ENCODE peak calls at places on chromosomes 3 and 15, in four cellular contexts. D, L, T and G are unnamed samples.

GRCh38 chr3:129409541-129409940 is 18.9 kb downstream of the EFCAB12 start:
- DNase-seq in D (peak), L (no peak), T (no peak), G (no peak)

GRCh38 chr3:125245521-125245920 is 33.0 kb upstream of the SLC12A8 start:
- DNase-seq in D (peak), L (no peak), T (no peak), G (no peak)

GRCh38 chr3:64264491-64265109 is 39.3 kb upstream of the PRICKLE2 start:
- DNase-seq in T (no peak), D (no peak), L (no peak), G (no peak)

GRCh38 chr3:94115482-94115881 is 52.6 kb downstream of the NSUN3 start:
- DNase-seq in L (no peak), D (peak), T (peak), G (peak)

GRCh38 chr3:8658326-8659212 is 14.0 kb upstream of the SSUH2 start:
- DNase-seq in L (no peak), T (no peak), D (peak), G (no peak)

GRCh38 chr15:98326804-98327203 is 321.5 kb upstream of the IGF1R start:
- DNase-seq in T (no peak), D (no peak), L (no peak), G (no peak)

GRCh38 chr3:11523793-11524160 is 119.9 kb downstream of the VGLL4 start:
- DNase-seq in L (no peak), T (no peak), D (no peak), G (no peak)

GRCh38 chr3:45915518-45916231 is 27.6 kb upstream of the CXCR6 start:
- DNase-seq in D (peak), L (peak), T (no peak), G (no peak)

GRCh38 chr3:124962403-124962940 is 27.9 kb upstream of the MUC13 start:
- DNase-seq in L (no peak), D (no peak), T (no peak), G (no peak)

GRCh38 chr15:74317820-74318375 is 49.5 kb downstream of the CYP11A1 start:
- DNase-seq in L (no peak), D (no peak), T (no peak), G (no peak)

GRCh38 chr3:16122155-16122554 is 52.3 kb upstream of the GALNT15 start:
- DNase-seq in D (no peak), T (no peak), L (no peak), G (no peak)

GRCh38 chr15:98085003-98085639 is 124.6 kb downstream of the ARRDC4 start:
- DNase-seq in D (peak), T (peak), L (peak), G (peak)

GRCh38 chr3:46020766-46021510 is 6.3 kb downstream of the XCR1 start:
- DNase-seq in T (no peak), L (no peak), D (no peak), G (no peak)

GRCh38 chr3:120931593-120931992 is 23.6 kb downstream of the STXBP5L start:
- DNase-seq in T (no peak), D (no peak), L (no peak), G (no peak)

GRCh38 chr3:15797600-15798303 is at the start of gene ANKRD28:
- DNase-seq in T (peak), D (peak), L (no peak), G (peak)

GRCh38 chr3:122824465-122825379 is 29.9 kb downstream of the SLC49A4 start:
- DNase-seq in L (no peak), T (no peak), D (peak), G (peak)

GRCh38 chr3:12908859-12909258 is 67.5 kb upstream of the RPL32 start:
- DNase-seq in D (no peak), L (no peak), T (no peak), G (no peak)

GRCh38 chr3:194869482-194870169 is 183.9 kb downstream of the FAM43A start:
- DNase-seq in L (no peak), D (peak), T (no peak), G (no peak)

GRCh38 chr3:134598813-134599563 is 51.8 kb downstream of the KY start:
- DNase-seq in T (no peak), L (no peak), D (no peak), G (no peak)

GRCh38 chr3:94936023-94936580 is 873.2 kb downstream of the NSUN3 start:
- DNase-seq in T (no peak), L (no peak), D (peak), G (no peak)

GRCh38 chr3:188554404-188554803 is 400.4 kb downstream of the LPP start:
- DNase-seq in L (no peak), T (no peak), D (peak), G (no peak)

GRCh38 chr3:25035511-25035910 is 392.6 kb upstream of the RARB start:
- DNase-seq in L (no peak), D (no peak), T (no peak), G (no peak)